ENCODE peak calls at places on chromosomes 1 and 21, in six cellular contexts. One of them, this sample, is unnamed. For H3K9me3, the result is how much of the 10 kb centered on the place peaks cover.

GRCh38 chr1:43009274-43009673 is 50.6 kb upstream of the SLC2A1 start:
- DNase-seq in CD4-positive, CD25-positive, alpha-beta regulatory T cell: no peak
- DNase-seq in stomach: no peak
- DNase-seq in cardiac muscle cell: no peak
- DNase-seq in OCI-LY7: peak
- DNase-seq in T-helper 17 cell: no peak
- DNase-seq in this sample: no peak

GRCh38 chr21:29656504-29657227 is 283.1 kb downstream of the GRIK1 start:
- DNase-seq in OCI-LY7: no peak
- DNase-seq in CD4-positive, CD25-positive, alpha-beta regulatory T cell: no peak
- DNase-seq in T-helper 17 cell: no peak
- DNase-seq in stomach: no peak
- DNase-seq in cardiac muscle cell: peak
- DNase-seq in this sample: no peak

GRCh38 chr21:44498280-44498964 is 41.6 kb downstream of the KRTAP10-1 start:
- DNase-seq in stomach: no peak
- DNase-seq in CD4-positive, CD25-positive, alpha-beta regulatory T cell: no peak
- DNase-seq in cardiac muscle cell: no peak
- DNase-seq in OCI-LY7: no peak
- DNase-seq in T-helper 17 cell: no peak
- DNase-seq in this sample: no peak

GRCh38 chr1:164830628-164831027 is 271.6 kb downstream of the PBX1 start:
- DNase-seq in cardiac muscle cell: no peak
- DNase-seq in T-helper 17 cell: no peak
- DNase-seq in CD4-positive, CD25-positive, alpha-beta regulatory T cell: no peak
- DNase-seq in stomach: no peak
- DNase-seq in OCI-LY7: no peak
- DNase-seq in this sample: no peak

GRCh38 chr1:182206628-182207239 is 145.2 kb upstream of the ZNF648 start:
- DNase-seq in T-helper 17 cell: no peak
- DNase-seq in OCI-LY7: no peak
- DNase-seq in cardiac muscle cell: peak
- DNase-seq in stomach: peak
- DNase-seq in CD4-positive, CD25-positive, alpha-beta regulatory T cell: no peak
- DNase-seq in this sample: peak

GRCh38 chr1:154436433-154436832 is 31.3 kb downstream of the IL6R start:
- DNase-seq in OCI-LY7: no peak
- DNase-seq in CD4-positive, CD25-positive, alpha-beta regulatory T cell: no peak
- DNase-seq in stomach: no peak
- DNase-seq in cardiac muscle cell: no peak
- DNase-seq in T-helper 17 cell: no peak
- DNase-seq in this sample: no peak

GRCh38 chr21:45927032-45927431 is 54.5 kb upstream of the COL6A1 start:
- DNase-seq in cardiac muscle cell: no peak
- DNase-seq in T-helper 17 cell: no peak
- DNase-seq in CD4-positive, CD25-positive, alpha-beta regulatory T cell: no peak
- DNase-seq in OCI-LY7: no peak
- DNase-seq in stomach: no peak
- DNase-seq in this sample: no peak

GRCh38 chr1:181014431-181015257 is 8.0 kb downstream of the STX6 start:
- DNase-seq in CD4-positive, CD25-positive, alpha-beta regulatory T cell: no peak
- DNase-seq in stomach: no peak
- DNase-seq in T-helper 17 cell: no peak
- DNase-seq in OCI-LY7: no peak
- DNase-seq in cardiac muscle cell: no peak
- DNase-seq in this sample: no peak

GRCh38 chr1:160428655-160429054 is 28.3 kb downstream of the VANGL2 start:
- DNase-seq in CD4-positive, CD25-positive, alpha-beta regulatory T cell: no peak
- DNase-seq in cardiac muscle cell: peak
- DNase-seq in OCI-LY7: peak
- DNase-seq in stomach: peak
- DNase-seq in T-helper 17 cell: no peak
- DNase-seq in this sample: no peak

GRCh38 chr1:167365360-167365759 is 144.7 kb downstream of the POU2F1 start:
- DNase-seq in CD4-positive, CD25-positive, alpha-beta regulatory T cell: no peak
- DNase-seq in stomach: no peak
- DNase-seq in cardiac muscle cell: no peak
- DNase-seq in T-helper 17 cell: no peak
- DNase-seq in OCI-LY7: no peak
- DNase-seq in this sample: no peak

GRCh38 chr1:165763442-165763841 is 5.2 kb downstream of the TMCO1 start:
- DNase-seq in T-helper 17 cell: no peak
- DNase-seq in CD4-positive, CD25-positive, alpha-beta regulatory T cell: no peak
- DNase-seq in cardiac muscle cell: no peak
- DNase-seq in stomach: no peak
- DNase-seq in OCI-LY7: no peak
- DNase-seq in this sample: no peak

GRCh38 chr1:12206792-12207424 is 22.9 kb upstream of the VPS13D start:
- DNase-seq in stomach: no peak
- DNase-seq in CD4-positive, CD25-positive, alpha-beta regulatory T cell: no peak
- DNase-seq in cardiac muscle cell: no peak
- DNase-seq in OCI-LY7: no peak
- DNase-seq in T-helper 17 cell: no peak
- DNase-seq in this sample: no peak

GRCh38 chr1:11590395-11590794 is 63.8 kb downstream of the FBXO2 start:
- DNase-seq in T-helper 17 cell: no peak
- DNase-seq in cardiac muscle cell: no peak
- DNase-seq in stomach: no peak
- DNase-seq in OCI-LY7: peak
- DNase-seq in CD4-positive, CD25-positive, alpha-beta regulatory T cell: no peak
- DNase-seq in this sample: no peak

GRCh38 chr1:1430114-1430982 is 5.1 kb upstream of the VWA1 start:
- DNase-seq in T-helper 17 cell: no peak
- DNase-seq in cardiac muscle cell: peak
- DNase-seq in OCI-LY7: no peak
- DNase-seq in CD4-positive, CD25-positive, alpha-beta regulatory T cell: no peak
- DNase-seq in stomach: peak
- DNase-seq in this sample: peak

GRCh38 chr1:54027848-54028247 is 9.9 kb upstream of the LDLRAD1 start:
- DNase-seq in CD4-positive, CD25-positive, alpha-beta regulatory T cell: no peak
- DNase-seq in cardiac muscle cell: peak
- DNase-seq in OCI-LY7: no peak
- DNase-seq in stomach: no peak
- DNase-seq in T-helper 17 cell: no peak
- DNase-seq in this sample: no peak

GRCh38 chr1:22502167-22502566 is 50.5 kb downstream of the ZBTB40 start:
- DNase-seq in OCI-LY7: no peak
- DNase-seq in cardiac muscle cell: no peak
- DNase-seq in stomach: no peak
- DNase-seq in CD4-positive, CD25-positive, alpha-beta regulatory T cell: no peak
- DNase-seq in T-helper 17 cell: no peak
- DNase-seq in this sample: no peak

GRCh38 chr1:234644928-234645327 is 35.0 kb upstream of the IRF2BP2 start:
- DNase-seq in OCI-LY7: no peak
- DNase-seq in cardiac muscle cell: no peak
- DNase-seq in stomach: no peak
- DNase-seq in CD4-positive, CD25-positive, alpha-beta regulatory T cell: no peak
- DNase-seq in T-helper 17 cell: no peak
- DNase-seq in this sample: no peak

GRCh38 chr1:23100074-23100748 is 68.4 kb downstream of the LUZP1 start:
- DNase-seq in OCI-LY7: no peak
- DNase-seq in CD4-positive, CD25-positive, alpha-beta regulatory T cell: no peak
- DNase-seq in T-helper 17 cell: no peak
- DNase-seq in cardiac muscle cell: peak
- DNase-seq in stomach: peak
- DNase-seq in this sample: no peak

GRCh38 chr1:26956321-26956720 is 3.9 kb downstream of the KDF1 start:
- DNase-seq in cardiac muscle cell: no peak
- DNase-seq in T-helper 17 cell: no peak
- DNase-seq in stomach: no peak
- DNase-seq in CD4-positive, CD25-positive, alpha-beta regulatory T cell: no peak
- DNase-seq in OCI-LY7: no peak
- DNase-seq in this sample: no peak

GRCh38 chr1:30605441-30605920 is 117.9 kb downstream of the MATN1 start:
- DNase-seq in OCI-LY7: no peak
- DNase-seq in CD4-positive, CD25-positive, alpha-beta regulatory T cell: no peak
- DNase-seq in stomach: no peak
- DNase-seq in cardiac muscle cell: no peak
- DNase-seq in T-helper 17 cell: no peak
- DNase-seq in this sample: no peak

GRCh38 chr1:8026976-8027747 is 1.1 kb upstream of the ERRFI1 start:
- DNase-seq in stomach: peak
- DNase-seq in T-helper 17 cell: no peak
- DNase-seq in cardiac muscle cell: peak
- DNase-seq in CD4-positive, CD25-positive, alpha-beta regulatory T cell: no peak
- DNase-seq in OCI-LY7: no peak
- DNase-seq in this sample: peak

GRCh38 chr1:186175588-186175987 is 199.5 kb downstream of the TPR start:
- DNase-seq in stomach: no peak
- DNase-seq in cardiac muscle cell: peak
- DNase-seq in CD4-positive, CD25-positive, alpha-beta regulatory T cell: no peak
- DNase-seq in OCI-LY7: no peak
- DNase-seq in T-helper 17 cell: no peak
- DNase-seq in this sample: peak

GRCh38 chr21:36839735-36840134 is 126.7 kb downstream of the HLCS start:
- DNase-seq in T-helper 17 cell: no peak
- DNase-seq in cardiac muscle cell: no peak
- DNase-seq in OCI-LY7: no peak
- DNase-seq in stomach: no peak
- DNase-seq in CD4-positive, CD25-positive, alpha-beta regulatory T cell: no peak
- DNase-seq in this sample: no peak

GRCh38 chr1:5311634-5312298 is 657.4 kb downstream of the AJAP1 start:
- DNase-seq in T-helper 17 cell: no peak
- DNase-seq in CD4-positive, CD25-positive, alpha-beta regulatory T cell: no peak
- DNase-seq in stomach: no peak
- DNase-seq in OCI-LY7: no peak
- DNase-seq in cardiac muscle cell: no peak
- DNase-seq in this sample: peak

GRCh38 chr1:101022294-101022693 is 3.3 kb downstream of the DPH5 start:
- DNase-seq in T-helper 17 cell: no peak
- DNase-seq in CD4-positive, CD25-positive, alpha-beta regulatory T cell: no peak
- DNase-seq in stomach: no peak
- DNase-seq in OCI-LY7: no peak
- DNase-seq in cardiac muscle cell: peak
- DNase-seq in this sample: no peak

GRCh38 chr1:8174807-8175206 is 143.1 kb upstream of the SLC45A1 start:
- DNase-seq in OCI-LY7: no peak
- DNase-seq in CD4-positive, CD25-positive, alpha-beta regulatory T cell: no peak
- DNase-seq in cardiac muscle cell: no peak
- DNase-seq in T-helper 17 cell: no peak
- DNase-seq in stomach: peak
- DNase-seq in this sample: peak

GRCh38 chr1:244319283-244320132 is 132.2 kb downstream of the ADSS2 start:
- DNase-seq in cardiac muscle cell: peak
- DNase-seq in T-helper 17 cell: no peak
- DNase-seq in CD4-positive, CD25-positive, alpha-beta regulatory T cell: no peak
- DNase-seq in stomach: no peak
- DNase-seq in OCI-LY7: peak
- DNase-seq in this sample: no peak

GRCh38 chr1:150804671-150805070 is 3.4 kb downstream of the CTSK start:
- DNase-seq in cardiac muscle cell: no peak
- DNase-seq in OCI-LY7: no peak
- DNase-seq in stomach: no peak
- DNase-seq in T-helper 17 cell: no peak
- DNase-seq in CD4-positive, CD25-positive, alpha-beta regulatory T cell: no peak
- DNase-seq in this sample: no peak

GRCh38 chr1:209062863-209063262 is 520.7 kb upstream of the CAMK1G start:
- DNase-seq in CD4-positive, CD25-positive, alpha-beta regulatory T cell: no peak
- DNase-seq in stomach: no peak
- DNase-seq in OCI-LY7: no peak
- DNase-seq in T-helper 17 cell: no peak
- DNase-seq in cardiac muscle cell: no peak
- DNase-seq in this sample: no peak

GRCh38 chr1:242004751-242005495 is 6.0 kb upstream of the MAP1LC3C start:
- DNase-seq in cardiac muscle cell: no peak
- DNase-seq in CD4-positive, CD25-positive, alpha-beta regulatory T cell: no peak
- DNase-seq in T-helper 17 cell: no peak
- DNase-seq in OCI-LY7: no peak
- DNase-seq in stomach: no peak
- DNase-seq in this sample: no peak

GRCh38 chr1:248704556-248704955 is 2.0 kb upstream of the OR14I1 start:
- DNase-seq in stomach: no peak
- DNase-seq in OCI-LY7: no peak
- DNase-seq in CD4-positive, CD25-positive, alpha-beta regulatory T cell: no peak
- DNase-seq in cardiac muscle cell: no peak
- DNase-seq in T-helper 17 cell: no peak
- DNase-seq in this sample: no peak
- H3K9me3 ChIP-seq in stomach: under half
- H3K9me3 ChIP-seq in OCI-LY7: under half
- H3K9me3 ChIP-seq in CD4-positive, CD25-positive, alpha-beta regulatory T cell: under half
- H3K9me3 ChIP-seq in cardiac muscle cell: under half
- H3K9me3 ChIP-seq in T-helper 17 cell: under half
- H3K9me3 ChIP-seq in this sample: under half

DNA sequence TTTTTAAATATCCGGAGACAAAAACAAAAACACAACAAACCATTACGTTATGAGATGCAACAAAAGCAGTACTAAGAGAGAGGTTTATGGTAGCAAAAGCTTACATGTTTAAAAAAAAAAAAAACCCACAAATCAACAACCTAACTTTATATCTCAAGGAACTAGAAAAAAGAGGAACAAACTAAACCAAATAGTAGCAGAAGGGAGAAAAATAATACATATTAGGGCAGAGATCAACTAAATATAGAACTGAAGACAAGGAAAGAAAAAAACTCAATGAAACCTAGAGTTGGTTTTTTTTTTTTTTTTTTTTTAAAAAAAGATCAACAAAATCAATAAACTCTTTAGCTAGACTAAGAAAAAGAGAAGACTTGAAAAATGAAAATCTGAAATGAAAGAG is 34.9 kb downstream of the ZNF644 start:
- DNase-seq in CD4-positive, CD25-positive, alpha-beta regulatory T cell: no peak
- DNase-seq in OCI-LY7: no peak
- DNase-seq in T-helper 17 cell: no peak
- DNase-seq in stomach: no peak
- DNase-seq in cardiac muscle cell: no peak
- DNase-seq in this sample: no peak
- H3K9me3 ChIP-seq in CD4-positive, CD25-positive, alpha-beta regulatory T cell: under half
- H3K9me3 ChIP-seq in OCI-LY7: under half
- H3K9me3 ChIP-seq in T-helper 17 cell: under half
- H3K9me3 ChIP-seq in stomach: under half
- H3K9me3 ChIP-seq in cardiac muscle cell: under half
- H3K9me3 ChIP-seq in this sample: under half

DNA sequence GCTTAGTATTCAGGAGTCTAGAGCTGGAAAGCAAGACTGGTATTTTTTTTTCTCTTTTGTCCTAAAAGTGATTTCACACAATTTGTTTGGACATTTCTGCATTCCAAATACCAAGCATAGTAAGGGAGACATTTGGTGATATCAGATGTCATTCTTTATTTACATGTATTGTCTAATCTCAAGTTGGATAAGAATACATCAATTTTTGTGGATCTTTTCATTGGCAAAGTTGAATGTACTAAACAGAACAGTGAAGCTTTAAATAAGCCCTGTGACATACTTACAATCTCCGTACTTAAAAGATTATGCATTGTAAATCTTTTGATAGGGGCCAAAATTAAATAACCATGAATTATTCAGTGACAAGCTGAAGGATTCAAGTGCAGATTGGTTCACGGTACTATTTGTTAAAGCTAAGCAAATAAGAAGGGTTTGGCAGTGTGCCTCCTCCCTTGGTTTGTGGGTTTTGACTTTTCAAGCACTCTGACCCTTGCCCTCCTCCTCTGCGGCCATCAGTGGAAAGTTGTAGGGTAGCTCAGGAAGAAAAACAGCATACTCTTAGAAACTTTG is 663.7 kb downstream of the ADGRL2 start:
- DNase-seq in stomach: peak
- DNase-seq in T-helper 17 cell: no peak
- DNase-seq in cardiac muscle cell: peak
- DNase-seq in OCI-LY7: no peak
- DNase-seq in CD4-positive, CD25-positive, alpha-beta regulatory T cell: no peak
- DNase-seq in this sample: peak
- H3K9me3 ChIP-seq in stomach: under half
- H3K9me3 ChIP-seq in T-helper 17 cell: under half
- H3K9me3 ChIP-seq in cardiac muscle cell: under half
- H3K9me3 ChIP-seq in OCI-LY7: under half
- H3K9me3 ChIP-seq in CD4-positive, CD25-positive, alpha-beta regulatory T cell: under half
- H3K9me3 ChIP-seq in this sample: under half

GRCh38 chr1:155645648-155646047 is 35.6 kb downstream of the MSTO1 start:
- DNase-seq in T-helper 17 cell: no peak
- DNase-seq in OCI-LY7: no peak
- DNase-seq in CD4-positive, CD25-positive, alpha-beta regulatory T cell: no peak
- DNase-seq in stomach: no peak
- DNase-seq in cardiac muscle cell: peak
- DNase-seq in this sample: no peak
- H3K9me3 ChIP-seq in T-helper 17 cell: under half
- H3K9me3 ChIP-seq in OCI-LY7: under half
- H3K9me3 ChIP-seq in CD4-positive, CD25-positive, alpha-beta regulatory T cell: under half
- H3K9me3 ChIP-seq in stomach: under half
- H3K9me3 ChIP-seq in cardiac muscle cell: under half
- H3K9me3 ChIP-seq in this sample: under half